ENCODE peak calls at places on chromosomes 11 and 22, in five cellular contexts. One of them, this sample, is unnamed.

GRCh38 chr11:119590651-119591308 is 138.2 kb downstream of the NECTIN1 start:
- DNase-seq in lower leg skin: peak; percentile 33
- DNase-seq in HT1080: peak; percentile 69
- DNase-seq in BE2C: no peak
- DNase-seq in activated T-helper 1 cell treated with Interleukin-2 at 50 U/mL for 16 hours: no peak
- DNase-seq in this sample: no peak

GRCh38 chr11:117809236-117810055 is 12.4 kb upstream of the DSCAML1 start:
- DNase-seq in lower leg skin: peak; percentile 53
- DNase-seq in HT1080: peak; percentile 43
- DNase-seq in BE2C: peak; percentile 92
- DNase-seq in activated T-helper 1 cell treated with Interleukin-2 at 50 U/mL for 16 hours: no peak
- DNase-seq in this sample: peak; percentile 73

GRCh38 chr11:5528495-5528894 is 12.0 kb upstream of the UBQLNL start:
- DNase-seq in lower leg skin: no peak
- DNase-seq in HT1080: no peak
- DNase-seq in BE2C: no peak
- DNase-seq in activated T-helper 1 cell treated with Interleukin-2 at 50 U/mL for 16 hours: no peak
- DNase-seq in this sample: no peak

GRCh38 chr22:20205964-20206708 is 55.3 kb upstream of the CCDC188 start:
- DNase-seq in lower leg skin: peak; percentile 65
- DNase-seq in HT1080: peak; percentile 76
- DNase-seq in BE2C: no peak
- DNase-seq in activated T-helper 1 cell treated with Interleukin-2 at 50 U/mL for 16 hours: peak; percentile 50
- DNase-seq in this sample: no peak

GRCh38 chr22:28047740-28048139 is 128.7 kb upstream of the PITPNB start:
- DNase-seq in lower leg skin: no peak
- DNase-seq in HT1080: no peak
- DNase-seq in BE2C: no peak
- DNase-seq in activated T-helper 1 cell treated with Interleukin-2 at 50 U/mL for 16 hours: no peak
- DNase-seq in this sample: no peak

GRCh38 chr22:39815882-39816395 is 77.6 kb downstream of the ENTHD1 start:
- DNase-seq in lower leg skin: no peak
- DNase-seq in HT1080: no peak
- DNase-seq in BE2C: no peak
- DNase-seq in activated T-helper 1 cell treated with Interleukin-2 at 50 U/mL for 16 hours: no peak
- DNase-seq in this sample: no peak

GRCh38 chr11:60981515-60981914 is 10.0 kb downstream of the CD6 start:
- DNase-seq in lower leg skin: no peak
- DNase-seq in HT1080: no peak
- DNase-seq in BE2C: no peak
- DNase-seq in activated T-helper 1 cell treated with Interleukin-2 at 50 U/mL for 16 hours: no peak
- DNase-seq in this sample: no peak

GRCh38 chr22:41672780-41673509 is 15.7 kb downstream of the SNU13 start:
- DNase-seq in lower leg skin: no peak
- DNase-seq in HT1080: no peak
- DNase-seq in BE2C: no peak
- DNase-seq in activated T-helper 1 cell treated with Interleukin-2 at 50 U/mL for 16 hours: no peak
- DNase-seq in this sample: no peak

GRCh38 chr11:65802841-65803240 is 16.0 kb downstream of the OVOL1 start:
- DNase-seq in lower leg skin: no peak
- DNase-seq in HT1080: no peak
- DNase-seq in BE2C: no peak
- DNase-seq in activated T-helper 1 cell treated with Interleukin-2 at 50 U/mL for 16 hours: no peak
- DNase-seq in this sample: no peak

GRCh38 chr11:69433741-69434140 is 47.7 kb upstream of the LINC01488 start:
- DNase-seq in lower leg skin: no peak
- DNase-seq in HT1080: no peak
- DNase-seq in BE2C: no peak
- DNase-seq in activated T-helper 1 cell treated with Interleukin-2 at 50 U/mL for 16 hours: no peak
- DNase-seq in this sample: no peak